ENCODE peak calls at places on chromosomes 11 and 22, in five cellular contexts. Y is K562, R is HepG2, A is SK-N-SH, V is GM12878. S is an unnamed sample.

GRCh38 chr11:66277475-66278391 is at the start of gene CNIH2:
- DNase-seq in R (no peak), V (no peak), Y (peak), A (peak), S (peak)

GRCh38 chr22:30697975-30698374 is 3.3 kb downstream of the OSBP2 start:
- DNase-seq in V (no peak), Y (peak), R (no peak), A (no peak), S (no peak)

GRCh38 chr11:31262761-31263160 is 106.8 kb downstream of the DCDC1 start:
- DNase-seq in A (no peak), R (no peak), Y (no peak), V (no peak), S (no peak)

GRCh38 chr22:26544489-26544888 is 32.2 kb upstream of the TFIP11 start:
- DNase-seq in A (no peak), R (no peak), V (no peak), Y (no peak), S (no peak)

GRCh38 chr11:121321614-121322243 is 29.2 kb downstream of the SC5D start:
- DNase-seq in R (no peak), V (no peak), A (no peak), Y (no peak), S (no peak)

GRCh38 chr11:68142028-68142412 is 20.8 kb upstream of the CHKA start:
- DNase-seq in V (no peak), A (no peak), R (no peak), Y (no peak), S (no peak)

GRCh38 chr22:24330636-24331035 is 60.0 kb downstream of the SPECC1L start:
- DNase-seq in V (no peak), R (no peak), A (no peak), Y (no peak), S (no peak)

GRCh38 chr11:110524227-110524626 is 94.5 kb downstream of the FDX1 start:
- DNase-seq in V (no peak), Y (peak), R (no peak), A (no peak), S (no peak)

GRCh38 chr11:86473991-86474833 is 99.5 kb downstream of the CCDC81 start:
- DNase-seq in Y (no peak), A (no peak), R (no peak), V (no peak), S (no peak)

GRCh38 chr11:6258571-6258998 is 1.1 kb upstream of the CCKBR start:
- DNase-seq in R (no peak), Y (no peak), V (no peak), A (no peak), S (peak)

GRCh38 chr11:104126464-104126863 is 37.5 kb downstream of the PDGFD start:
- DNase-seq in Y (no peak), V (no peak), R (no peak), A (no peak), S (no peak)

GRCh38 chr11:128868851-128869671 is 2.0 kb upstream of the KCNJ1 start:
- DNase-seq in A (no peak), V (no peak), Y (no peak), R (no peak), S (no peak)

GRCh38 chr11:66386171-66387069 is 14.9 kb upstream of the SLC29A2 start:
- DNase-seq in V (peak), Y (peak), A (peak), R (peak), S (peak)

GRCh38 chr22:19526702-19527111 is 2.5 kb upstream of the CLDN5 start:
- DNase-seq in A (no peak), Y (peak), R (no peak), V (no peak), S (peak)

GRCh38 chr11:102179366-102179765 is 69.1 kb downstream of the YAP1 start:
- DNase-seq in R (peak), Y (no peak), A (no peak), V (no peak), S (no peak)

GRCh38 chr11:120667281-120667680 is 155.7 kb downstream of the GRIK4 start:
- DNase-seq in Y (no peak), V (no peak), A (no peak), R (no peak), S (no peak)

GRCh38 chr11:132106336-132106982 is 736.0 kb downstream of the NTM start:
- DNase-seq in R (no peak), V (no peak), A (no peak), Y (no peak), S (no peak)

GRCh38 chr11:71843858-71844257 is 10.9 kb downstream of the DEFB108B start:
- DNase-seq in R (no peak), V (no peak), Y (no peak), A (no peak), S (no peak)

GRCh38 chr11:130829801-130830562 is 86.3 kb downstream of the SNX19 start:
- DNase-seq in V (no peak), R (no peak), Y (no peak), A (no peak), S (no peak)

DNA sequence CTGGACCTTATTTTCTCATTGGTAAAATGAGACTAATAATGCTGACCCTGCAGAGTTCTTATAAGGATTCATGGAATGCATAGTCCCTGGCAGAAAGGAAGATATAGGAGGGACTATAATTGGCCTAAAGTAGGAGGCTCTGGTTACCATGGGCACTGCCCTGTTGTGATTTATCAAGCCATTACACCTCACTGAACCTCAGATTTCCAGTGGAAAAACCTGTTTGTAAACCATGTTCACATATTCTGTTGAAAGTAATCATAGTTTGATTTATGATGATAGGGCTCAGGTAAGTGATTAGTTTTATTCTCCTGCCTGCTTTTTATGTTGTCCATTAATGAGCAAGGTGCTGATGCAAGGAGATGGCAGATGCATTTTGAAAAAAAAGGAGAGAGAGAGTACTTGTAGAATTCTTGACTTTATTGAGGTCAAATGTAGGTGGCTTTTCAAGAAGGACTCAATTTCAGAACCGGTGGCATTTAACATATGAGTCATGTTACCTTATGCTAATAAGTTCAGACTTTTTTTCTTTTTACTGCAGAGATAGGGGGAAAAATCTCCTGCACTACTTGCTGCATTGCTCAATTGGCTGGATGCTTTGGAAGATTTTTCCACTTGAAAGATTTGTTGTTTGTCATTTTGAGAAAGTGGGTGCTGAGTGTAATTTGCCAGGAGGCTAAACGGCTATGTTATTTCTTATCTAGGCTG is 14.6 kb downstream of the NF2 start:
- DNase-seq in Y (no peak), A (no peak), V (no peak), R (no peak), S (no peak)
- TF ChIP-seq FOXM1 in Y (no peak), A (no peak), V (no peak), R (no peak), S (no peak)

GRCh38 chr22:35473971-35474370 is 66.7 kb upstream of the RASD2 start:
- DNase-seq in R (no peak), Y (no peak), V (no peak), A (no peak), S (no peak)
- TF ChIP-seq FOXM1 in R (no peak), Y (no peak), V (no peak), A (no peak), S (no peak)

DNA sequence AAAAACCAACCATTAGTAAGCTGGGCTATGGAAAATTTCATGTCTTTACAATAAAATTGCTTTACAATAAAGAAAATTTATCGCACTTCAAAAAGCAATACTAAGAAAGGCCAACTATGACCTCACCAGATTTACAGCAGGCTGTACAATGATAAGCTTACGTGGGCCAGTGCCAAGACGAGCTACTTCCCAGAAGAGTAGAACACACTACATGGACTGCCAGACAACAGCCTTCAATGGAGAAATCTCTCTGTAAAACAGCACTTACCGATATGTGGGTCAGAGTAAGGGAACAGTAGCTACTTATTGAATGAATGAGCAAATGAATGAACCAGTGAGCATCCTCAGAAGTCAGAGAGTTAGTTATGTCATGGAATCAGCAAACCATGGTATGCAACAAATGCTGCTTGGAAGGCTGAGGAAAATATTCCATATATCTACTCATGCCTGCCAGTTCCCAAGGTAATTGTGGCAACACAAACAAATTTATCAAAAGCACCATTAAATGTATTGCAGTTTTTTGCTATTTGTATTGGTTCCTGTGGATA is 74.4 kb downstream of the SLC36A4 start:
- DNase-seq in V (no peak), R (no peak), Y (no peak), A (no peak), S (no peak)
- TF ChIP-seq FOXM1 in V (no peak), R (no peak), Y (no peak), A (no peak), S (no peak)

GRCh38 chr22:21030621-21031544 is 1.5 kb downstream of the SLC7A4 start:
- DNase-seq in Y (no peak), A (no peak), V (no peak), R (no peak), S (no peak)

GRCh38 chr22:21031545-21032036 is 770 bp downstream of the SLC7A4 start:
- DNase-seq in A (no peak), V (no peak), Y (no peak), R (no peak), S (no peak)

GRCh38 chr22:21033895-21034294 is 1.5 kb upstream of the SLC7A4 start:
- DNase-seq in V (no peak), Y (no peak), A (no peak), R (no peak), S (no peak)

GRCh38 chr22:21032843-21033688 is 705 bp upstream of the SLC7A4 start:
- DNase-seq in Y (no peak), V (no peak), A (no peak), R (no peak), S (no peak)

GRCh38 chr22:21032037-21032842 is at the start of gene SLC7A4:
- DNase-seq in R (no peak), A (peak), Y (peak), V (no peak), S (no peak)
- TF ChIP-seq FOXM1 in R (no peak), A (no peak), Y (no peak), V (no peak), S (no peak)

GRCh38 chr11:3909901-3910300 is 54.4 kb downstream of the STIM1 start:
- DNase-seq in Y (no peak), R (no peak), V (no peak), A (no peak), S (no peak)
- TF ChIP-seq FOXM1 in Y (no peak), R (no peak), V (no peak), A (no peak), S (no peak)

DNA sequence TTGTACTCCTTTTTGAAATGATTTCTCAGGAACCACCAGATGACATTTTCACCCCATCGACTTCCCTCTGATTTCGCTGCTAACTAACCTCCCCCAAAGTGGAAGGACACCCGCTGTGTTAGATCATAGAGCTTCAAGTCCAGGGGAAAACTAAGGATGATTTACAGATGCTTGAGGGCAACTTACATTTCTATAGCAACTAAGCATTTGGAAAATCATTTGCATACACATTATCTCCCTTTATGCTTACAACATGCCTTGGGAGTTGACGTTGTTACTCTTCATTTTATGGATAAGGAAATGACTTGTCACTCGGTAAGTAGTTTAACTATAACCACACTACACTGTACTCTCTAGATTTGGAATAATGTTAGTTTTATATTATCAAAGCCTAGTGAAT is 10.3 kb upstream of the PANX3 start:
- DNase-seq in R (no peak), A (no peak), V (no peak), Y (no peak), S (no peak)
- TF ChIP-seq FOXM1 in R (no peak), A (no peak), V (no peak), Y (no peak), S (no peak)

GRCh38 chr11:1409108-1409851 is 19.5 kb downstream of the BRSK2 start:
- DNase-seq in V (no peak), A (no peak), Y (no peak), R (no peak), S (no peak)

GRCh38 chr11:1408346-1408745 is 18.6 kb downstream of the BRSK2 start:
- DNase-seq in V (no peak), Y (no peak), R (no peak), A (no peak), S (no peak)

GRCh38 chr11:1406571-1407485 is 17.1 kb downstream of the BRSK2 start:
- DNase-seq in V (no peak), Y (no peak), R (no peak), A (peak), S (no peak)

GRCh38 chr11:1405186-1406020 is 15.7 kb downstream of the BRSK2 start:
- DNase-seq in A (no peak), R (no peak), V (no peak), Y (no peak), S (no peak)

GRCh38 chr11:1407668-1408067 is 17.9 kb downstream of the BRSK2 start:
- DNase-seq in V (no peak), A (no peak), Y (no peak), R (no peak), S (no peak)
- TF ChIP-seq FOXM1 in V (no peak), A (no peak), Y (no peak), R (no peak), S (no peak)

GRCh38 chr22:44131989-44132685 is 48.6 kb upstream of the PARVG start:
- DNase-seq in A (no peak), R (no peak), V (no peak), Y (no peak), S (no peak)

GRCh38 chr22:44132724-44133123 is 48.0 kb upstream of the PARVG start:
- DNase-seq in A (no peak), V (no peak), Y (no peak), R (no peak), S (no peak)

GRCh38 chr22:44136112-44136511 is 44.6 kb upstream of the PARVG start:
- DNase-seq in A (no peak), R (no peak), Y (no peak), V (no peak), S (no peak)

GRCh38 chr22:44133161-44133560 is 47.6 kb upstream of the PARVG start:
- DNase-seq in V (no peak), A (no peak), Y (no peak), R (no peak), S (no peak)

DNA sequence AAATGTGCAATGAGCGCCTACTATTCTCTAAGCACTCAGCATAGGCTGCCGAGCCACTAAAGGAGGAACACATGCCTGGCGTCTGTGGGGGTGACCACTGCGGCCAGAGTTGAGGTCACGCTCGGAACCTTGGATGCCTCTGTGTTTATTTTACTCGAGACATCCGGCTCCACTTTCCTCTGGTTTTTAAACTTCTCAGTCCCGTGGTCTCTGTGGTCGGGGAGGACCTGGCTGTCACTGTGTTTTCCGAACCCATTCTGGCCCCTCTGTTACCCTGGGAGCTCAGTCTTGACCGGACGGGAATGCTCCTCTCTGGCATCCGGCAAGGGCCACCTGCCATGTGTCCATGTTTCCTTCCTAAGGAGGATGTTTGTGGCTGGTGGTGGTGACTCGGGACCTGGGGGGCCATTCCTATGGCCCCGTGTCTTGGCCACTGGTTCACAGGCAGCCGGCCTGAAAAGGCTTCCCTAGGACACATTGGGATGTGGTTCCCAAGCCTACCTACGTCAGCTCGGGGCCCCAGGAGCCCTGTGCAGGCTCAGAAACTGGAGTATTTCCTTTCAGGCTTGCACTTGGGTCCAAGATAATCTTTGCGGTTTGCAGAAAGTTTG is 46.7 kb upstream of the PARVG start:
- DNase-seq in Y (no peak), V (no peak), R (no peak), A (no peak), S (no peak)
- TF ChIP-seq FOXM1 in Y (no peak), V (no peak), R (no peak), A (no peak), S (no peak)

S was measured in HEK293T.